ENCODE peak calls at places on chromosomes 13 and 19, in seven cellular contexts. U is AG04449, C is AG04450, K is SJCRH30, E is IMR-90, S is thoracic aorta, R is adrenal gland. B is an unnamed sample.

GRCh38 chr13:86572115-86572514 is 772.9 kb upstream of the SLITRK6 start:
- DNase-seq in U (no peak), C (peak), K (no peak), E (peak), S (no peak), R (no peak), B (peak)

GRCh38 chr19:2282062-2282861 is at the start of gene PEAK3:
- DNase-seq in U (no peak), C (no peak), K (peak), E (peak), S (no peak), R (peak), B (no peak)

GRCh38 chr13:27201661-27202060 is 30.1 kb upstream of the USP12 start:
- DNase-seq in U (no peak), C (no peak), K (no peak), E (peak), S (no peak), R (no peak), B (peak)

GRCh38 chr13:24693862-24694471 is 13.8 kb downstream of the ATP12A start:
- DNase-seq in U (no peak), C (no peak), K (peak), E (peak), S (no peak), R (peak), B (peak)

GRCh38 chr13:26495749-26496148 is 61.7 kb upstream of the WASF3 start:
- DNase-seq in U (no peak), C (no peak), K (no peak), E (no peak), S (no peak), R (no peak), B (no peak)

GRCh38 chr19:19821366-19822147 is at the start of gene ZNF506:
- DNase-seq in U (peak), C (peak), K (peak), E (peak), S (peak), R (peak), B (peak)

GRCh38 chr19:54388001-54388802 is 23.5 kb upstream of the LAIR1 start:
- DNase-seq in U (no peak), C (no peak), K (peak), E (no peak), S (no peak), R (no peak), B (no peak)

GRCh38 chr19:31340059-31341025 is 8.9 kb downstream of the TSHZ3 start:
- DNase-seq in U (peak), C (no peak), K (no peak), E (peak), S (no peak), R (peak), B (no peak)

GRCh38 chr13:26221399-26221720 is 754 bp downstream of the RNF6 start:
- DNase-seq in U (no peak), C (no peak), K (no peak), E (no peak), S (no peak), R (no peak), B (no peak)

GRCh38 chr19:5145521-5146511 is 176.9 kb downstream of the KDM4B start:
- DNase-seq in U (no peak), C (no peak), K (no peak), E (no peak), S (no peak), R (no peak), B (no peak)

GRCh38 chr13:44397766-44398223 is 24.2 kb downstream of the SERP2 start:
- DNase-seq in U (no peak), C (no peak), K (no peak), E (peak), S (no peak), R (no peak), B (no peak)

GRCh38 chr13:97659602-97660001 is 225.6 kb downstream of the RAP2A start:
- DNase-seq in U (no peak), C (peak), K (peak), E (peak), S (no peak), R (peak), B (no peak)

GRCh38 chr13:51361111-51361510 is 21.6 kb downstream of the SERPINE3 start:
- DNase-seq in U (no peak), C (no peak), K (no peak), E (no peak), S (no peak), R (no peak), B (no peak)

GRCh38 chr13:109146393-109146792 is 517.0 kb downstream of the MYO16 start:
- DNase-seq in U (no peak), C (no peak), K (no peak), E (no peak), S (no peak), R (no peak), B (no peak)

GRCh38 chr19:4358709-4359626 is 15.6 kb downstream of the MPND start:
- DNase-seq in U (no peak), C (no peak), K (no peak), E (no peak), S (no peak), R (no peak), B (no peak)

GRCh38 chr19:5130371-5131030 is 161.6 kb downstream of the KDM4B start:
- DNase-seq in U (no peak), C (no peak), K (no peak), E (no peak), S (no peak), R (no peak), B (no peak)

GRCh38 chr13:24746618-24747247 is 17.2 kb upstream of the RNF17 start:
- DNase-seq in U (no peak), C (no peak), K (no peak), E (no peak), S (no peak), R (no peak), B (peak)

GRCh38 chr19:46271488-46272197 is 25.2 kb upstream of the HIF3A start:
- DNase-seq in U (peak), C (no peak), K (no peak), E (peak), S (no peak), R (no peak), B (peak)

GRCh38 chr13:93147946-93148345 is 78.7 kb upstream of the GPC6 start:
- DNase-seq in U (no peak), C (no peak), K (no peak), E (no peak), S (no peak), R (no peak), B (no peak)

GRCh38 chr13:20832861-20833260 is 59.1 kb upstream of the EEF1AKMT1 start:
- DNase-seq in U (no peak), C (no peak), K (no peak), E (no peak), S (no peak), R (no peak), B (no peak)

GRCh38 chr19:38658462-38659306 is 11.2 kb downstream of the ACTN4 start:
- DNase-seq in U (peak), C (peak), K (peak), E (peak), S (no peak), R (peak), B (peak)

GRCh38 chr13:106398289-106398688 is 137.2 kb downstream of the EFNB2 start:
- DNase-seq in U (no peak), C (no peak), K (no peak), E (no peak), S (no peak), R (no peak), B (no peak)

GRCh38 chr19:35501684-35502083 is 11.4 kb upstream of the KRTDAP start:
- DNase-seq in U (no peak), C (no peak), K (no peak), E (no peak), S (no peak), R (peak), B (no peak)

GRCh38 chr13:93388701-93389100 is 162.1 kb downstream of the GPC6 start:
- DNase-seq in U (peak), C (peak), K (no peak), E (peak), S (no peak), R (no peak), B (peak)

GRCh38 chr13:52127783-52128702 is 830 bp downstream of the NEK5 start:
- DNase-seq in U (no peak), C (peak), K (peak), E (peak), S (no peak), R (peak), B (peak)

GRCh38 chr19:18412610-18413239 is 6.5 kb upstream of the SSBP4 start:
- DNase-seq in U (no peak), C (no peak), K (no peak), E (no peak), S (no peak), R (no peak), B (no peak)

GRCh38 chr13:27634231-27634630 is 12.5 kb downstream of the POLR1D start:
- DNase-seq in U (no peak), C (no peak), K (no peak), E (no peak), S (no peak), R (no peak), B (peak)

GRCh38 chr13:95176611-95177259 is 124.5 kb downstream of the ABCC4 start:
- DNase-seq in U (no peak), C (no peak), K (no peak), E (peak), S (no peak), R (no peak), B (no peak)

GRCh38 chr19:13056052-13056660 is 46.5 kb downstream of the LYL1 start:
- DNase-seq in U (no peak), C (no peak), K (peak), E (peak), S (no peak), R (no peak), B (peak)

GRCh38 chr19:4060621-4061177 is 6.0 kb downstream of the ZBTB7A start:
- DNase-seq in U (no peak), C (no peak), K (no peak), E (no peak), S (no peak), R (no peak), B (no peak)

GRCh38 chr19:35116085-35116801 is 620 bp downstream of the FXYD3 start:
- DNase-seq in U (no peak), C (no peak), K (no peak), E (no peak), S (no peak), R (no peak), B (peak)

GRCh38 chr13:63299995-63300394 is 1884.3 kb upstream of the PCDH20 start:
- DNase-seq in U (no peak), C (no peak), K (no peak), E (peak), S (no peak), R (no peak), B (no peak)

GRCh38 chr19:18203408-18203862 is 407 bp downstream of the RAB3A start:
- DNase-seq in U (no peak), C (no peak), K (peak), E (no peak), S (no peak), R (no peak), B (no peak)

DNA sequence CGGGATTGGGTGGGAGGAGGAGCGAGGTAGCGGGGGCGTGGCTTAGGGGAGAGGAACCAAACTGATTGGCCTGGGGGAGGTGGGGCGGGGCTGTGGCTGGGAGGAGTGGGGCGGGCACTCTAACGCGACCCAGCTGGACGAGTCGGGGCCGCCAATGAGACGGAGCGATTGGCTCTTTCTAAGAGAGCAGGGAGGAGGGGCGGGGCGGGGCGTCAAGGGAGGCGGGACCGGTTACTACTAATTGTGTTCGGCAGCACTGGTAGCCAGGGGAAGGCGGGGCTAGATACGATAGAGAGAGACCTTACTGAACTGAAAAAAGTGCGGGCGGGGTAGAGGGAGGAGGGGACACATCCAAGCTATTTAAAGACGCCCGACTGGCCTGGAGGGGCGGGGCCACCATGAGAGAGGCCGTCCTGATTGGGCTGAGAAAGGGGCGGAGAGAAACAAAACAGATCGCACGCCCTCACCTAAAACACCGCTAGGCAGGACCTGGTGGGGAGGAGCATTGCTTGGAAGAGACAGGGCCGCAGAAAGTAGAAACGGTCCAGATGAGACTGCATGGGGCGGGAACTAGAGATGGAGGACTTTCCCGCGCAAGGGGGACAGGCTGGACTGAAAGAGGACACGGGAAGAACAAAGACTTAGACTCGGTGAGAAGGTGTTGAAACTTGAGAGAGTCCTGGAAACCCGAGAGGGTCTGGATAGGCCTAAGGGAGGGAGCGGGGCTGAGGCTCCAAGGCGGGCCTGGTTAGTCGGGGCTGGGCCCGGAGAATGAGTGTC is at the start of gene KCNC3:
- DNase-seq in U (peak), C (peak), K (peak), E (peak), S (peak), R (peak), B (peak)
- H3K4me3 ChIP-seq in U (peak), C (peak), K (peak), E (peak), S (peak), R (no peak), B (no peak)

GRCh38 chr13:114128624-114129522 is 3.5 kb downstream of the RASA3 start:
- DNase-seq in U (no peak), C (peak), K (no peak), E (peak), S (peak), R (peak), B (peak)

GRCh38 chr13:114129649-114130062 is 2.8 kb downstream of the RASA3 start:
- DNase-seq in U (no peak), C (no peak), K (no peak), E (no peak), S (no peak), R (no peak), B (no peak)

GRCh38 chr13:114127473-114128347 is 4.7 kb downstream of the RASA3 start:
- DNase-seq in U (no peak), C (no peak), K (no peak), E (no peak), S (no peak), R (no peak), B (no peak)

GRCh38 chr13:114126789-114127472 is 5.5 kb downstream of the RASA3 start:
- DNase-seq in U (no peak), C (no peak), K (no peak), E (no peak), S (no peak), R (no peak), B (no peak)

DNA sequence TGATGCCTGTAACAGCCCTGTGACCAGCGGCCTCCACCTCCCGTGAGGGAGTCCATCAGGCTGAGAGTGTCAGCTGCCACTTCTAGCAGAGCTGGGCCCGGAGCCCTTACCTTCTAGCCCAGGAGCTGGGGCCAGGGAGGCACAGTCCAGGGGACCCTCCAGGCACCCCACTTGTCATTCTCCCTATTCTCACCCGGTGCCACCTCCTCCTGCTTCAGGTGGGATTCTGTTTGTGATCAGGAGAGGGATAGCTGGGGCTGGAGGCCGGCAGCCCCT is 4.1 kb downstream of the RASA3 start:
- DNase-seq in U (no peak), C (no peak), K (no peak), E (no peak), S (no peak), R (no peak), B (no peak)
- H3K4me3 ChIP-seq in U (no peak), C (peak), K (no peak), E (no peak), S (peak), R (no peak), B (no peak)

GRCh38 chr13:111917901-111918300 is 149.0 kb upstream of the SOX1 start:
- DNase-seq in U (no peak), C (no peak), K (no peak), E (no peak), S (no peak), R (no peak), B (no peak)
- H3K4me3 ChIP-seq in U (no peak), C (no peak), K (no peak), E (no peak), S (no peak), R (no peak), B (no peak)

DNA sequence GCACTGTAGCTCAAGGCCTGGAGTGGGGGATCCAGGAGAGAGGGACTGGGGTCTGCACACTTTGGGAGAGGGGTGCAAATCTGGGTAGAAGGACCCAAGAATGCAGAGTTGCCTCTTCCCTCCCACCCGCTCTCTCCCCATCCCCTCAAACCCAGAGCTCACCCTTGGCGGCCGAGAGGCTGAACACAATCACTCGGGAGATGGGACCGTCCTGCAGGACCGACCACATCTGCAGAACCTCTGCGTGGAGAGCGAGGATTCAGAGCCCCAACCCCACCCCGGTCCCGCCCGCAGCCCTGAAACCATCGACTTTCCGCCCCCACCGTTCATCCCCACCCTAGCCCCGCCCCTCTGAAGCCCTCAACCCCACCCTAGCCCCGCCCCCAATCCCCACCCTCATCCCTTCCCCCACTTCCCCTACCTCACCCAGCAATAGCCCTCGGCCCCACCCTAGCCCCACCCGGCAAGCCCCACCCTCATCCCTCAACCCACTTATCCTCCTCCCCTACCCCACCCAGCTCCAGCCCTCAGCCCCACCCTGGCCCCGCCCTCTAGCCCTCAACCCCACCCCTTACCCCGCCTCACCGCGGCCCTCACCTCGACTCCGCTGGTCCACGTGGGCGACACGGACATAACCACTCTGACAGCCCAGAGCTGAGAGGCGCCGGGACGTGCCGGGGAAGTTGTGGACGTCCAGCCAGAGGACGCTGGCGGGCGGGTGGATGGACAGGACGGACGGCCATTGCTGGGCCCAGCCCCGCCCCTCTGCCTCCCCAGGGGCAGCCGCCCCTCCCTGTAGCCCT is 4.1 kb downstream of the KPTN start:
- DNase-seq in U (no peak), C (no peak), K (no peak), E (no peak), S (no peak), R (no peak), B (peak)
- H3K4me3 ChIP-seq in U (no peak), C (peak), K (no peak), E (peak), S (no peak), R (no peak), B (no peak)

GRCh38 chr19:8194528-8195275 is 14.5 kb upstream of the CERS4 start:
- DNase-seq in U (no peak), C (no peak), K (no peak), E (no peak), S (no peak), R (no peak), B (no peak)
- H3K4me3 ChIP-seq in U (no peak), C (no peak), K (no peak), E (no peak), S (peak), R (no peak), B (no peak)

GRCh38 chr19:51719251-51719901 is 4.4 kb downstream of the HAS1 start:
- DNase-seq in U (no peak), C (no peak), K (no peak), E (no peak), S (no peak), R (no peak), B (no peak)
- H3K4me3 ChIP-seq in U (no peak), C (no peak), K (no peak), E (no peak), S (peak), R (no peak), B (peak)

GRCh38 chr13:29767006-29767405 is 83.4 kb downstream of the UBL3 start:
- DNase-seq in U (no peak), C (no peak), K (no peak), E (peak), S (no peak), R (no peak), B (no peak)
- H3K4me3 ChIP-seq in U (no peak), C (no peak), K (no peak), E (no peak), S (no peak), R (no peak), B (no peak)

GRCh38 chr19:41323430-41324125 is 13.6 kb downstream of the CCDC97 start:
- DNase-seq in U (peak), C (peak), K (peak), E (peak), S (peak), R (peak), B (peak)
- H3K4me3 ChIP-seq in U (peak), C (peak), K (no peak), E (no peak), S (peak), R (no peak), B (no peak)

GRCh38 chr19:44692379-44692721 is 6.6 kb upstream of the CEACAM16 start:
- DNase-seq in U (no peak), C (no peak), K (no peak), E (no peak), S (no peak), R (no peak), B (no peak)
- H3K4me3 ChIP-seq in U (no peak), C (no peak), K (no peak), E (no peak), S (peak), R (no peak), B (no peak)

DNA sequence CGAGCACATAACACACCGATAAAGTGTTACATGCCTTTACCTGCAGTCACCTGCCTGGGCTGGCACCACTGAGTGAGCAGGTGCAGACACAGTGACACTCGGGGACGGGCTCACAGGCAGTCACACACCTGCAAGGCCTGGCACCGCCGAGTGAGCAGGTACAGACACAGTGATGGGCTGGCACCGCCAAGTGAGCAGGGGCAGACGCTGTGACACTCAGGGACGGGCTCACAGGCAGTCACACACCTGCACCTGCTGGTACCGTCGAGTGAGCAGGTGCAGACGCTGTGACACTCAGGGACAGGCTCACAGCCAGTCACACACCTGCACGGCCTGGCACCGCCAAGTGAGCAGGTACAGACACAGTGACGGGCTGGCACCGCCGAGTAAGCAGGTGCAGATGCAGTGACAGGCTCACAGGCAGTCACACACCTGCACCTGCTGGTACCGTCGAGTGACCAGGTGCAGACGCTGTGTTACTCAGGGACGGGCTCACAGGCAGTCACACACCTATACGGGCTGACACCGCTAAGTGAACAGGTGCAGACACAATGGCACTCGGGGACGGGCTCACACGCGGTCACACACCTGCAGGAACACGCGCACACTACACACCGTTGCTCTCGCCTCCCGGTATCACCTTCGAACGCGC is 470 bp downstream of the ZNF835 start:
- DNase-seq in U (no peak), C (no peak), K (no peak), E (no peak), S (no peak), R (no peak), B (no peak)
- H3K4me3 ChIP-seq in U (no peak), C (no peak), K (peak), E (no peak), S (peak), R (peak), B (peak)

B was measured in epithelial cell of esophagus.